ENCODE peak calls at places on chromosomes 16 and 17, in eight cellular contexts. V is thoracic aorta, O is H9, C is Karpas-422, M is breast epithelium, T is heart left ventricle, R is cardiac muscle cell, Q is lung. G is an unnamed sample.

GRCh38 chr16:87927195-87927562 is 9.2 kb downstream of the CA5A start:
- DNase-seq in V (no peak), O (no peak), C (no peak), M (no peak), T (no peak), R (no peak), Q (no peak), G (no peak)

GRCh38 chr16:51313204-51313603 is 162.1 kb upstream of the SALL1 start:
- DNase-seq in V (no peak), O (no peak), C (no peak), M (no peak), T (no peak), R (no peak), Q (no peak), G (no peak)

GRCh38 chr17:79220715-79221291 is 146.2 kb downstream of the ENGASE start:
- DNase-seq in V (no peak), O (peak; percentile 88), C (no peak), M (no peak), T (no peak), R (peak; percentile 63), Q (no peak), G (no peak)

GRCh38 chr17:61495161-61495857 is 43.1 kb downstream of the TBX4 start:
- DNase-seq in V (no peak), O (no peak), C (no peak), M (no peak), T (no peak), R (no peak), Q (no peak), G (no peak)

GRCh38 chr17:60586288-60586974 is 13.6 kb upstream of the PPM1D start:
- DNase-seq in V (no peak), O (peak; percentile 67), C (peak; percentile 56), M (no peak), T (no peak), R (peak; percentile 56), Q (no peak), G (no peak)

GRCh38 chr16:27369806-27370205 is 32.2 kb upstream of the IL21R start:
- DNase-seq in V (no peak), O (no peak), C (no peak), M (no peak), T (no peak), R (no peak), Q (no peak), G (no peak)

GRCh38 chr17:31321481-31321880 is at the start of gene EVI2A:
- DNase-seq in V (no peak), O (no peak), C (peak; percentile 62), M (no peak), T (peak; percentile 31), R (no peak), Q (no peak), G (no peak)

GRCh38 chr17:65850486-65850885 is 289.0 kb upstream of the AXIN2 start:
- DNase-seq in V (no peak), O (no peak), C (peak; percentile 67), M (no peak), T (no peak), R (no peak), Q (no peak), G (peak; percentile 73)

GRCh38 chr17:80361495-80362220 is 53.3 kb upstream of the ENDOV start:
- DNase-seq in V (no peak), O (peak; percentile 77), C (no peak), M (peak; percentile 46), T (no peak), R (peak; percentile 35), Q (no peak), G (no peak)

GRCh38 chr17:32596666-32597065 is 109.9 kb downstream of the CDK5R1 start:
- DNase-seq in V (no peak), O (no peak), C (no peak), M (no peak), T (no peak), R (no peak), Q (no peak), G (no peak)

GRCh38 chr17:31919802-31920525 is 16.8 kb upstream of the SUZ12 start:
- DNase-seq in V (no peak), O (no peak), C (no peak), M (no peak), T (no peak), R (no peak), Q (no peak), G (no peak)

GRCh38 chr16:19123535-19124178 is 9.9 kb downstream of the ITPRIPL2 start:
- DNase-seq in V (no peak), O (no peak), C (no peak), M (no peak), T (no peak), R (no peak), Q (no peak), G (no peak)
- H3K27ac ChIP-seq in V (no peak overlapping the region), O (no peak overlapping the region), C (no peak overlapping the region), M (no peak overlapping the region), T (no peak overlapping the region), R (no peak overlapping the region), Q (peak overlapping the region; percentile 2), G (no peak overlapping the region)

GRCh38 chr17:78001182-78001581 is 42.7 kb downstream of the TNRC6C start:
- DNase-seq in V (no peak), O (no peak), C (no peak), M (no peak), T (no peak), R (peak; percentile 25), Q (no peak), G (no peak)
- H3K27ac ChIP-seq in V (no peak overlapping the region), O (no peak overlapping the region), C (no peak overlapping the region), M (no peak overlapping the region), T (no peak overlapping the region), R (peak overlapping the region; percentile 1), Q (no peak overlapping the region), G (no peak overlapping the region)

GRCh38 chr17:58756246-58757161 is 850 bp downstream of the PPM1E start:
- DNase-seq in V (no peak), O (peak; percentile 48), C (no peak), M (no peak), T (no peak), R (peak; percentile 35), Q (no peak), G (no peak)
- H3K27ac ChIP-seq in V (peak overlapping the region; percentile 2), O (no peak overlapping the region), C (no peak overlapping the region), M (no peak overlapping the region), T (no peak overlapping the region), R (no peak overlapping the region), Q (no peak overlapping the region), G (no peak overlapping the region)

GRCh38 chr16:2855536-2855935 is 2.4 kb downstream of the PRSS22 start:
- DNase-seq in V (no peak), O (no peak), C (no peak), M (no peak), T (no peak), R (no peak), Q (no peak), G (no peak)

GRCh38 chr16:2857451-2858244 is at the start of gene PRSS22:
- DNase-seq in V (no peak), O (peak; percentile 74), C (peak; percentile 45), M (peak; percentile 78), T (no peak), R (no peak), Q (peak; percentile 72), G (no peak)

GRCh38 chr16:2858245-2859025 is 465 bp upstream of the PRSS22 start:
- DNase-seq in V (no peak), O (peak; percentile 87), C (peak; percentile 41), M (peak; percentile 89), T (no peak), R (no peak), Q (peak; percentile 84), G (no peak)

GRCh38 chr16:2856061-2856670 is 1.8 kb downstream of the PRSS22 start:
- DNase-seq in V (no peak), O (peak; percentile 80), C (peak; percentile 74), M (no peak), T (no peak), R (no peak), Q (peak; percentile 58), G (no peak)

GRCh38 chr16:2856686-2857450 is 1.1 kb downstream of the PRSS22 start:
- DNase-seq in V (no peak), O (no peak), C (no peak), M (no peak), T (no peak), R (no peak), Q (no peak), G (no peak)
- H3K27ac ChIP-seq in V (no peak overlapping the region), O (no peak overlapping the region), C (no peak overlapping the region), M (peak overlapping the region; percentile 93), T (no peak overlapping the region), R (no peak overlapping the region), Q (peak overlapping the region; percentile 68), G (peak overlapping the region; percentile 74)

GRCh38 chr17:2929881-2930533 is 133.4 kb downstream of the OR1D5 start:
- DNase-seq in V (no peak), O (peak; percentile 92), C (peak; percentile 78), M (no peak), T (no peak), R (peak; percentile 57), Q (no peak), G (no peak)
- H3K27ac ChIP-seq in V (no peak overlapping the region), O (no peak overlapping the region), C (peak overlapping the region; percentile 71), M (no peak overlapping the region), T (no peak overlapping the region), R (no peak overlapping the region), Q (no peak overlapping the region), G (no peak overlapping the region)

DNA sequence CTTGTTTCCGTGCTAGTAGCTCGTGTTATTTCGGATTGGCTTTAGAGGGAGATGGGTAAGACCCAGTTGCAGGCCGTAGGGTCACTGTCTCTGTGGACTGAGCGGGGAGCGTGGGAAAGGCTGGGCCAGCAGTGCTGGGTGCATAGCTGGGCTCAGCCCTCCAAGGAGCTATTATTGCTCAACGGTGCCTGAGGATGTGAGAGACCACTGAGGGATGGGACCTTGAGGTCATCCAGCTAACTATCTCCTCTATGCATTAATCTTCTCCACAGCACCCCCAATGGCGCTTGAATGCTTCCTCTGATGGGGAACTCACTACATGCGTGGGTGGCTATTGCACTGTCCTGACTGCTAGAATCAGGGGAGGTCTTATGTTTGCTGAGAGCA is 126.1 kb upstream of the FOXF1 start:
- DNase-seq in V (no peak), O (no peak), C (no peak), M (no peak), T (no peak), R (no peak), Q (no peak), G (no peak)
- H3K27ac ChIP-seq in V (no peak overlapping the region), O (no peak overlapping the region), C (no peak overlapping the region), M (peak overlapping the region; percentile 12), T (peak overlapping the region; percentile 41), R (no peak overlapping the region), Q (peak overlapping the region; percentile 46), G (no peak overlapping the region)